ENCODE peak calls at places on chromosomes 1 and 21, in eight cellular contexts. P is upper lobe of right lung, V is ascending aorta, R is psoas muscle, B is fibroblast of the aortic adventitia, U is foreskin fibroblast, D is pancreas, C is SK-N-SH. X is an unnamed sample.

GRCh38 chr1:224497714-224498573 is 63.3 kb upstream of the WDR26 start:
- DNase-seq in P (no peak), V (no peak), R (peak; percentile 30), B (peak; percentile 82), U (peak; percentile 90), D (no peak), C (no peak), X (peak; percentile 89)

GRCh38 chr1:244076740-244077139 is 25.7 kb downstream of the ZBTB18 start:
- DNase-seq in P (no peak), V (no peak), R (no peak), B (no peak), U (no peak), D (no peak), C (no peak), X (no peak)

GRCh38 chr1:247679639-247680038 is at the start of gene OR13G1:
- DNase-seq in P (no peak), V (no peak), R (no peak), B (no peak), U (no peak), D (no peak), C (no peak), X (no peak)

GRCh38 chr1:226222686-226223085 is 778 bp upstream of the MIXL1 start:
- DNase-seq in P (no peak), V (no peak), R (no peak), B (no peak), U (no peak), D (no peak), C (no peak), X (no peak)

GRCh38 chr21:35925497-35925896 is 134.8 kb downstream of the SETD4 start:
- DNase-seq in P (no peak), V (no peak), R (peak; percentile 17), B (peak; percentile 67), U (peak; percentile 22), D (no peak), C (no peak), X (peak; percentile 77)

GRCh38 chr1:219171192-219171935 is 2.3 kb upstream of the LYPLAL1 start:
- DNase-seq in P (no peak), V (no peak), R (no peak), B (peak; percentile 57), U (peak; percentile 56), D (no peak), C (no peak), X (no peak)

GRCh38 chr1:67853704-67854103 is 20.4 kb upstream of the GNG12 start:
- DNase-seq in P (peak; percentile 76), V (no peak), R (peak; percentile 27), B (peak; percentile 85), U (peak; percentile 90), D (peak; percentile 35), C (peak; percentile 77), X (peak; percentile 92)

GRCh38 chr1:26771643-26772321 is 16.0 kb upstream of the PIGV start:
- DNase-seq in P (no peak), V (no peak), R (no peak), B (peak; percentile 98), U (peak; percentile 99), D (no peak), C (no peak), X (peak; percentile 96)

GRCh38 chr1:90347366-90347765 is 352.5 kb downstream of the ZNF326 start:
- DNase-seq in P (peak; percentile 69), V (no peak), R (no peak), B (no peak), U (no peak), D (no peak), C (no peak), X (no peak)

GRCh38 chr1:88610687-88611086 is 73.4 kb upstream of the PKN2 start:
- DNase-seq in P (no peak), V (no peak), R (no peak), B (no peak), U (peak; percentile 7), D (no peak), C (no peak), X (no peak)

GRCh38 chr1:59487335-59488031 is 190.6 kb downstream of the FGGY start:
- DNase-seq in P (no peak), V (no peak), R (no peak), B (peak; percentile 59), U (peak; percentile 67), D (no peak), C (no peak), X (peak; percentile 22)

GRCh38 chr1:16152521-16153087 is 3.3 kb downstream of the EPHA2 start:
- DNase-seq in P (no peak), V (no peak), R (no peak), B (no peak), U (no peak), D (no peak), C (no peak), X (no peak)

GRCh38 chr1:28437260-28437923 is 67.9 kb downstream of the PHACTR4 start:
- DNase-seq in P (no peak), V (no peak), R (peak; percentile 39), B (peak; percentile 77), U (peak; percentile 87), D (no peak), C (no peak), X (peak; percentile 79)

GRCh38 chr1:101174722-101175121 is 62.1 kb upstream of the S1PR1 start:
- DNase-seq in P (no peak), V (no peak), R (no peak), B (peak; percentile 59), U (peak; percentile 74), D (no peak), C (no peak), X (peak; percentile 79)

GRCh38 chr21:44011123-44011773 is 861 bp upstream of the TRAPPC10 start:
- DNase-seq in P (no peak), V (no peak), R (no peak), B (no peak), U (no peak), D (no peak), C (peak; percentile 66), X (peak; percentile 56)

GRCh38 chr1:200178340-200178739 is 150.8 kb downstream of the NR5A2 start:
- DNase-seq in P (no peak), V (no peak), R (no peak), B (peak; percentile 74), U (peak; percentile 65), D (no peak), C (no peak), X (no peak)

DNA sequence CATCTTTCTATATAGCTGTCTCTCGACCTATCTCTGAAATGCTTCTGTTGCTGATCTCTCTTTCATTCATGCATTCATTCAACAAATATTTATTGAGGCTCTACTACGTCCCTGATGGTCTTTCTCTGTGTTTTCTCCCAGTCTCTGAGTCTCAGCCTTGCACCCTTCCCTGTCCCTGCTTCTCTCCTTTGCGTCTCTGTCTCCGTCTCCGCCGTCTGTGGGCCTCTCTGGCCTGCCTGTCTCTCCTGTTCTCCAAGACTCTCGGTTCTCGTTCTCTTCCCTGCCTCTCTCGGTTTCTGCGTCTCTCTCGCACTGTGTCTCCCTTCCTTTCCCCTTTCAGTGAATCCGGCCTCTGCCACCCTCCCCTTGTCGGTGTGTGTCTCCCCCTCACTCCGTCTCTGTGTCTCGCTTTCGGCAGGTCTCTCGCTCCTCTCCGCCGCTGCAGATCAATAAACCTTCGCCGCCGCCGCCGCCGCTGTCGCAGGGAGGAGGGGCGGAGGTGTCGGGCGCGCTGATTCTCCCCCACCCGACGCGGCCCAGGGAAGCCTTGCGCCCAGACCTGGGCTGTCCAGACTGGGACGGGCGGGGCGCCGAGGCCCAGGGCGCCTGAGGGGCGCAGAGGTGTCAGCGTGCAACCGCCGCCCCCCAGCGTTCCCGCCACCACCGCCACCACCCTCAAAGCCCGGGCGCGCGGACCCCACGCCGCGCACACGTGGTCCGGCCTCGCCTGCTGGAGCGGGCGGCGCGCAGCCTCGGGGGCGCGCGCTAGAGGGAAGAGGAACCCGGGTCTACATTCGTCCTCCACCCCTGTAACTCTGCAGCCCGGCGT is 3.0 kb downstream of the EFNA3 start:
- DNase-seq in P (no peak), V (no peak), R (no peak), B (no peak), U (peak; percentile 30), D (peak; percentile 47), C (no peak), X (no peak)
- H3K4me3 ChIP-seq in P (peak overlapping the region; percentile 34), V (peak overlapping the region; percentile 38), R (peak overlapping the region; percentile 64), B (no peak overlapping the region), U (no peak overlapping the region), D (peak overlapping the region; percentile 30), C (no peak overlapping the region), X (no peak overlapping the region)

DNA sequence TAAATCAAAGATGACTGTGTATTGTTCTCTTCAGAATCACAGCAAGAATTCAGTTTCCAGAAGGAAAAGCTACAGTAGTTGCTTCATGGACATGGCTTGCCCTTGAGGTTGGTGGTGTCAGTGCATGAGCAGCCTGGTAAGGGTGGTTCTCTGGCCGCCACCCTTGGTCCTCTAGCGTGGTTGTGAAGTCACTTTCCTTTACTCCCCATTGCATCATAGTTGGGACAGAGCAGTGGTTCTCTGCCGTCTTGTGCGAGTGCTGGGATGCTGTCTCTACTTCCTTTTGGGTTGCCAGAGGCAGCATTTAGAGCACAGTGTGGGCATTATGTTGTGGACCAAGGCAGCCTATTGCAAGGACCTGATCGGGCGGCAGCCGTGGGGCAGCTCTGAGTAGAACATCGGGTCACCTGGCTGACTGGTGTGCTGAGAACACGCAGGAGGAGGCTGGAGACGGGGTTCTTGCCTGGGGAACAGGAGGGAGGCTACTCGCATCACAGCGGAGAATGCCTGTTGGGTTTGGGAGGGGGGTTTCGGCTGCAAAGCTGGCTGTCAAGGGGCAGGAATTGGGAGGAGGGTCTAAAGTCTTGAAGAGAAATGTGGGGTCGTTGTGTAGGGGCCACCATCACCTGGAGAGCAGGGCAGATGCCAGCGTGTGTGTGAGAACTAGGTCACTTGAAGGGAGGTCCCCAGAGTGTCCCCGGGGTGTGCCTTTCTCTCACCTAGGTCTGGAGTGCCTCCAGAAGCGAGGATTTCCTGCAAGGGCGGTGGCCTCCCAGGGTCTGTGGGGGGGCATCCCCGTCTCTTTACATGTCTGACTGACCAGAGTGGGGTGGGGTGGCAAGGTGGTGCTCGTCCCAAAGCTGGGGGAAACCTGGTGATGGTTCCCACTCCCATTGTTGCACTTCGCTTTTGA is 6.3 kb downstream of the ARF1 start:
- DNase-seq in P (peak; percentile 62), V (no peak), R (peak; percentile 31), B (peak; percentile 69), U (no peak), D (no peak), C (no peak), X (no peak)
- H3K4me3 ChIP-seq in P (peak overlapping the region; percentile 21), V (no peak overlapping the region), R (peak overlapping the region; percentile 28), B (peak overlapping the region; percentile 19), U (no peak overlapping the region), D (peak overlapping the region; percentile 15), C (no peak overlapping the region), X (no peak overlapping the region)

DNA sequence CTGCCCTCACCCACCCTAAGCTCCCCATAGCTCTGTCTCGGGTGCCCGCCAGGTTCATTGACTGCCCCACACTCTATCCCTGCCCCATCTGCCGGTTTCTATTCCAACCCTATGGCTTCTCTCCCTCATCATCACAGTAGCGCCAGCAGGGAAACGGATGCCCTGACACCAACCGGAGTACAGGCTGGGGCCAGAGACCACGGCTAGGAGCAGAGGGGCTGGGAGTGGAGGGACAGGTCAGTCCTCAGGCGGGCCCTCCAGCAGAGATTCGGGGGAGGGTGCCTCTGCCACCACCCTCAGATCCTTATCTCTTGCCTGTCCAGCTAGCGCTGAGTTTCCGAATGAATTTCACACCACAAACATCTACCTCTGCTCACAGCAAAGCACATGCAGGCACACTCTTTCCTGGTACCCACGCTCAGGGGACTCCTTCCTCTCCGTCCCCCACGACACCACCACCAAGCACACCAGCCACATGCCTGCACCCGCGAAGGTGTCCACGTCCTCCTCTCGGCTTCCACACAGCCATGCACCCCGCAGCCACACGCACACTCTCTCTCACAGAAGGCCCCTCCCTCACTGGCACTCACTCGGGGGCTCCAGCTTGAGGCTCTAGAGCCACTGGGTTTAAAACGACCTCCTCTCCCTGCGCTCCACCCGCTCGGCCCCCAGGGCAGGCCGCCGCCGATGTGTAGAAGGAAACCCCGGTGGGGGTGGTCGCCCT is 7.2 kb downstream of the TAL1 start:
- DNase-seq in P (no peak), V (no peak), R (no peak), B (no peak), U (no peak), D (no peak), C (peak; percentile 57), X (no peak)
- H3K4me3 ChIP-seq in P (peak overlapping the region; percentile 36), V (peak overlapping the region; percentile 59), R (peak overlapping the region; percentile 58), B (no peak overlapping the region), U (no peak overlapping the region), D (peak overlapping the region; percentile 40), C (peak overlapping the region; percentile 34), X (no peak overlapping the region)

GRCh38 chr1:22075718-22076117 is 23.2 kb downstream of the CDC42 start:
- DNase-seq in P (no peak), V (no peak), R (no peak), B (no peak), U (no peak), D (no peak), C (no peak), X (no peak)
- H3K4me3 ChIP-seq in P (no peak overlapping the region), V (peak overlapping the region; percentile 9), R (no peak overlapping the region), B (no peak overlapping the region), U (no peak overlapping the region), D (no peak overlapping the region), C (no peak overlapping the region), X (no peak overlapping the region)